ENCODE peak calls at places on chromosomes 3 and 15, in eight cellular contexts. D is HL-60, T is iPS-NIHi11, F is occipital lobe, E is NCI-H2081, Z is pons, I is NCI-H345, C is NCI-H1092. R is an unnamed sample.

GRCh38 chr15:38072507-38073277 is 138.3 kb downstream of the TMCO5A start:
- DNase-seq in E (peak), F (peak), Z (peak), T (peak), D (no peak), C (no peak), I (peak), R (no peak)

GRCh38 chr15:90697180-90697579 is 20.0 kb upstream of the BLM start:
- DNase-seq in D (no peak), I (no peak), E (no peak), F (no peak), Z (no peak), C (no peak), T (no peak), R (no peak)

GRCh38 chr3:133663569-133664313 is 2.0 kb upstream of the TOPBP1 start:
- DNase-seq in F (no peak), I (peak), Z (peak), C (peak), D (peak), T (peak), E (peak), R (peak)

GRCh38 chr3:140845878-140846277 is 95.8 kb upstream of the SLC25A36 start:
- DNase-seq in I (no peak), Z (no peak), E (no peak), D (no peak), C (no peak), F (no peak), T (no peak), R (no peak)

GRCh38 chr3:101850327-101851048 is 1.2 kb downstream of the NFKBIZ start:
- DNase-seq in E (no peak), C (no peak), I (no peak), D (no peak), Z (peak), T (no peak), F (no peak), R (peak)

GRCh38 chr3:131981381-131981780 is 53.4 kb downstream of the CPNE4 start:
- DNase-seq in Z (no peak), D (no peak), F (no peak), I (no peak), E (no peak), T (no peak), C (no peak), R (no peak)

GRCh38 chr15:90201150-90201943 is at the start of gene SEMA4B:
- DNase-seq in D (peak), E (peak), T (peak), F (peak), C (peak), Z (peak), I (peak), R (peak)

GRCh38 chr3:14650193-14650592 is 1.4 kb upstream of the CCDC174 start:
- DNase-seq in D (no peak), E (no peak), C (no peak), Z (no peak), F (no peak), I (no peak), T (no peak), R (no peak)

GRCh38 chr15:75215107-75216004 is 13.7 kb downstream of the C15orf39 start:
- DNase-seq in I (no peak), C (no peak), Z (no peak), D (peak), E (no peak), T (peak), F (no peak), R (no peak)

GRCh38 chr3:138051946-138052802 is 42.2 kb downstream of the CLDN18 start:
- DNase-seq in F (no peak), C (peak), T (peak), I (peak), Z (peak), E (peak), D (no peak), R (no peak)

GRCh38 chr3:53941945-53942344 is 50.3 kb upstream of the SELENOK start:
- DNase-seq in D (no peak), F (no peak), C (no peak), T (peak), Z (no peak), E (peak), I (no peak), R (no peak)

GRCh38 chr15:71455878-71456277 is 340.6 kb downstream of the THSD4 start:
- DNase-seq in E (no peak), D (no peak), Z (no peak), F (no peak), I (no peak), C (no peak), T (no peak), R (no peak)

GRCh38 chr15:31871159-31871886 is 159.0 kb upstream of the CHRNA7 start:
- DNase-seq in C (no peak), D (peak), F (no peak), I (peak), Z (peak), E (no peak), T (no peak), R (no peak)

GRCh38 chr15:85354432-85354831 is 26.0 kb upstream of the AKAP13 start:
- DNase-seq in C (no peak), E (no peak), I (no peak), T (no peak), D (no peak), F (no peak), Z (no peak), R (no peak)

GRCh38 chr3:55721716-55722484 is 234.8 kb upstream of the WNT5A start:
- DNase-seq in Z (no peak), I (no peak), F (no peak), T (peak), C (no peak), E (no peak), D (no peak), R (no peak)

GRCh38 chr3:126985143-126985985 is 2.4 kb downstream of the PLXNA1 start:
- DNase-seq in C (no peak), I (no peak), T (no peak), Z (no peak), D (no peak), E (no peak), F (no peak), R (no peak)

GRCh38 chr15:65634381-65634780 is 12.6 kb downstream of the SLC24A1 start:
- DNase-seq in T (no peak), Z (no peak), F (no peak), C (no peak), D (no peak), E (no peak), I (no peak), R (no peak)

GRCh38 chr15:33852094-33852493 is 116.2 kb upstream of the CHRM5 start:
- DNase-seq in I (no peak), T (no peak), F (no peak), D (no peak), C (no peak), E (no peak), Z (no peak), R (no peak)

GRCh38 chr15:93703092-93703785 is 528.1 kb upstream of the MCTP2 start:
- DNase-seq in F (no peak), D (no peak), Z (no peak), C (no peak), E (no peak), T (no peak), I (peak), R (no peak)

GRCh38 chr15:64772488-64772887 is 2.9 kb downstream of the RBPMS2 start:
- DNase-seq in I (no peak), D (no peak), Z (no peak), C (no peak), F (no peak), E (no peak), T (no peak), R (peak)

GRCh38 chr15:43107741-43108140 is 1.9 kb upstream of the UBR1 start:
- DNase-seq in T (no peak), I (no peak), C (no peak), D (no peak), Z (no peak), F (no peak), E (no peak), R (no peak)

GRCh38 chr3:112770026-112770626 is 76.5 kb downstream of the CD200R1L start:
- DNase-seq in T (no peak), Z (no peak), F (no peak), I (no peak), C (no peak), E (no peak), D (no peak), R (no peak)

GRCh38 chr3:66408458-66408857 is 92.4 kb downstream of the LRIG1 start:
- DNase-seq in D (no peak), F (no peak), C (no peak), I (no peak), T (no peak), Z (no peak), E (no peak), R (no peak)

GRCh38 chr15:76991741-76992645 is 2.9 kb upstream of the PSTPIP1 start:
- DNase-seq in T (no peak), F (no peak), D (peak), I (no peak), Z (peak), C (no peak), E (no peak), R (no peak)

GRCh38 chr3:107443461-107443860 is 66.2 kb downstream of the CCDC54 start:
- DNase-seq in T (no peak), C (no peak), E (no peak), F (no peak), I (no peak), Z (no peak), D (no peak), R (no peak)

GRCh38 chr15:68232937-68233336 is 3.4 kb upstream of the CLN6 start:
- DNase-seq in Z (peak), C (no peak), D (peak), F (no peak), I (no peak), E (no peak), T (no peak), R (no peak)

GRCh38 chr3:187798126-187798525 is 52.9 kb upstream of the BCL6 start:
- DNase-seq in F (no peak), C (no peak), Z (no peak), T (no peak), E (no peak), D (no peak), I (no peak), R (no peak)

GRCh38 chr15:31440754-31441298 is 114.2 kb downstream of the KLF13 start:
- DNase-seq in C (no peak), Z (peak), T (peak), I (no peak), E (no peak), F (no peak), D (no peak), R (peak)

GRCh38 chr3:149233323-149233722 is 11.7 kb upstream of the CP start:
- DNase-seq in E (no peak), I (no peak), Z (no peak), D (no peak), T (no peak), C (no peak), F (no peak), R (no peak)

GRCh38 chr3:66502267-66502874 is 1.5 kb upstream of the LRIG1 start:
- DNase-seq in F (no peak), Z (no peak), T (no peak), D (no peak), C (no peak), I (no peak), E (no peak), R (no peak)

GRCh38 chr15:92506506-92506905 is 112.8 kb downstream of the ST8SIA2 start:
- DNase-seq in T (no peak), I (no peak), C (no peak), F (no peak), D (no peak), Z (no peak), E (no peak), R (no peak)

GRCh38 chr15:78301326-78301725 is 1.9 kb upstream of the SKIC8 start:
- DNase-seq in F (no peak), Z (no peak), C (no peak), D (no peak), T (no peak), E (no peak), I (no peak), R (no peak)

GRCh38 chr3:128683957-128684356 is 33.3 kb upstream of the RPN1 start:
- DNase-seq in C (no peak), T (no peak), E (no peak), F (no peak), Z (no peak), I (no peak), D (no peak), R (no peak)

GRCh38 chr15:26323564-26323963 is 449.3 kb downstream of the GABRB3 start:
- DNase-seq in E (no peak), T (peak), D (no peak), C (no peak), Z (no peak), F (no peak), I (no peak), R (no peak)

GRCh38 chr3:172856766-172857742 is 106.5 kb downstream of the ECT2 start:
- DNase-seq in D (no peak), I (no peak), F (no peak), C (no peak), T (no peak), Z (no peak), E (no peak), R (no peak)

GRCh38 chr3:15164356-15164755 is 41.7 kb upstream of the CAPN7 start:
- DNase-seq in E (no peak), C (no peak), Z (no peak), F (no peak), I (no peak), T (no peak), D (no peak), R (no peak)

GRCh38 chr15:62648954-62649353 is 393.6 kb upstream of the TPM1 start:
- DNase-seq in I (no peak), T (no peak), C (no peak), F (no peak), Z (no peak), D (no peak), E (peak), R (no peak)

GRCh38 chr3:170802164-170803151 is 67.5 kb downstream of the RPL22L1 start:
- DNase-seq in Z (no peak), T (no peak), E (no peak), I (no peak), C (no peak), F (no peak), D (no peak), R (no peak)

GRCh38 chr3:123951522-123952447 is 9.2 kb downstream of the CCDC14 start:
- DNase-seq in T (no peak), F (no peak), C (peak), E (peak), Z (no peak), I (peak), D (no peak), R (no peak)

R was measured in CMK.